ENCODE peak calls at places on chromosomes 1 and 21, in ten cellular contexts. One of them, this sample, is unnamed.

GRCh38 chr1:112409416-112409815 is 13.4 kb downstream of the CTTNBP2NL start:
- DNase-seq in naive thymus-derived CD8-positive, alpha-beta T cell: no peak
- DNase-seq in mesendoderm: no peak
- DNase-seq in memory B cell: no peak
- DNase-seq in H9: no peak
- DNase-seq in stimulated activated CD8-positive, alpha-beta memory T cell treated with anti-CD3 and anti-CD28 coated beads, Interleukin-4, amount 100 ng/mL, for 24 hours: no peak
- DNase-seq in body of pancreas: no peak
- DNase-seq in NCI-H345: no peak
- DNase-seq in activated T-helper 1 cell treated with anti-CD3 and anti-CD28 coated beads, Interleukin-2, amount 50 U/mL, for 16 hours: no peak
- DNase-seq in astrocyte of the spinal cord: no peak
- DNase-seq in this sample: no peak

GRCh38 chr1:41822865-41823264 is 95.9 kb downstream of the HIVEP3 start:
- DNase-seq in body of pancreas: no peak
- DNase-seq in astrocyte of the spinal cord: no peak
- DNase-seq in memory B cell: no peak
- DNase-seq in naive thymus-derived CD8-positive, alpha-beta T cell: no peak
- DNase-seq in NCI-H345: no peak
- DNase-seq in H9: no peak
- DNase-seq in stimulated activated CD8-positive, alpha-beta memory T cell treated with anti-CD3 and anti-CD28 coated beads, Interleukin-4, amount 100 ng/mL, for 24 hours: no peak
- DNase-seq in activated T-helper 1 cell treated with anti-CD3 and anti-CD28 coated beads, Interleukin-2, amount 50 U/mL, for 16 hours: no peak
- DNase-seq in mesendoderm: no peak
- DNase-seq in this sample: no peak

GRCh38 chr1:224513787-224514209 is 79.2 kb upstream of the WDR26 start:
- DNase-seq in naive thymus-derived CD8-positive, alpha-beta T cell: peak
- DNase-seq in H9: peak
- DNase-seq in astrocyte of the spinal cord: peak
- DNase-seq in body of pancreas: peak
- DNase-seq in memory B cell: peak
- DNase-seq in NCI-H345: peak
- DNase-seq in activated T-helper 1 cell treated with anti-CD3 and anti-CD28 coated beads, Interleukin-2, amount 50 U/mL, for 16 hours: peak
- DNase-seq in stimulated activated CD8-positive, alpha-beta memory T cell treated with anti-CD3 and anti-CD28 coated beads, Interleukin-4, amount 100 ng/mL, for 24 hours: peak
- DNase-seq in mesendoderm: peak
- DNase-seq in this sample: peak

GRCh38 chr1:23664837-23665795 is 26.5 kb upstream of the RPL11 start:
- DNase-seq in NCI-H345: no peak
- DNase-seq in naive thymus-derived CD8-positive, alpha-beta T cell: peak
- DNase-seq in activated T-helper 1 cell treated with anti-CD3 and anti-CD28 coated beads, Interleukin-2, amount 50 U/mL, for 16 hours: no peak
- DNase-seq in body of pancreas: peak
- DNase-seq in astrocyte of the spinal cord: peak
- DNase-seq in memory B cell: no peak
- DNase-seq in stimulated activated CD8-positive, alpha-beta memory T cell treated with anti-CD3 and anti-CD28 coated beads, Interleukin-4, amount 100 ng/mL, for 24 hours: no peak
- DNase-seq in mesendoderm: peak
- DNase-seq in H9: no peak
- DNase-seq in this sample: no peak

GRCh38 chr1:3541930-3542329 is 69.4 kb downstream of the MEGF6 start:
- DNase-seq in stimulated activated CD8-positive, alpha-beta memory T cell treated with anti-CD3 and anti-CD28 coated beads, Interleukin-4, amount 100 ng/mL, for 24 hours: no peak
- DNase-seq in astrocyte of the spinal cord: no peak
- DNase-seq in H9: no peak
- DNase-seq in naive thymus-derived CD8-positive, alpha-beta T cell: no peak
- DNase-seq in activated T-helper 1 cell treated with anti-CD3 and anti-CD28 coated beads, Interleukin-2, amount 50 U/mL, for 16 hours: no peak
- DNase-seq in mesendoderm: peak
- DNase-seq in NCI-H345: no peak
- DNase-seq in body of pancreas: no peak
- DNase-seq in memory B cell: no peak
- DNase-seq in this sample: no peak

GRCh38 chr21:41059871-41060270 is 108.1 kb upstream of the BACE2 start:
- DNase-seq in activated T-helper 1 cell treated with anti-CD3 and anti-CD28 coated beads, Interleukin-2, amount 50 U/mL, for 16 hours: no peak
- DNase-seq in NCI-H345: no peak
- DNase-seq in H9: no peak
- DNase-seq in mesendoderm: peak
- DNase-seq in memory B cell: no peak
- DNase-seq in stimulated activated CD8-positive, alpha-beta memory T cell treated with anti-CD3 and anti-CD28 coated beads, Interleukin-4, amount 100 ng/mL, for 24 hours: no peak
- DNase-seq in body of pancreas: no peak
- DNase-seq in astrocyte of the spinal cord: no peak
- DNase-seq in naive thymus-derived CD8-positive, alpha-beta T cell: no peak
- DNase-seq in this sample: no peak

GRCh38 chr1:241697640-241698018 is 45.5 kb downstream of the WDR64 start:
- DNase-seq in H9: no peak
- DNase-seq in memory B cell: no peak
- DNase-seq in astrocyte of the spinal cord: no peak
- DNase-seq in naive thymus-derived CD8-positive, alpha-beta T cell: no peak
- DNase-seq in activated T-helper 1 cell treated with anti-CD3 and anti-CD28 coated beads, Interleukin-2, amount 50 U/mL, for 16 hours: no peak
- DNase-seq in mesendoderm: no peak
- DNase-seq in NCI-H345: no peak
- DNase-seq in stimulated activated CD8-positive, alpha-beta memory T cell treated with anti-CD3 and anti-CD28 coated beads, Interleukin-4, amount 100 ng/mL, for 24 hours: no peak
- DNase-seq in body of pancreas: no peak
- DNase-seq in this sample: no peak

GRCh38 chr1:117599822-117600221 is 6.0 kb upstream of the TENT5C start:
- DNase-seq in naive thymus-derived CD8-positive, alpha-beta T cell: no peak
- DNase-seq in activated T-helper 1 cell treated with anti-CD3 and anti-CD28 coated beads, Interleukin-2, amount 50 U/mL, for 16 hours: no peak
- DNase-seq in NCI-H345: peak
- DNase-seq in stimulated activated CD8-positive, alpha-beta memory T cell treated with anti-CD3 and anti-CD28 coated beads, Interleukin-4, amount 100 ng/mL, for 24 hours: no peak
- DNase-seq in astrocyte of the spinal cord: no peak
- DNase-seq in H9: peak
- DNase-seq in mesendoderm: no peak
- DNase-seq in memory B cell: no peak
- DNase-seq in body of pancreas: peak
- DNase-seq in this sample: no peak